ENCODE peak calls at places on chromosome 22, in eight cellular contexts. D is T-cell; Q is NCI-H345; Y is fibroblast of gingiva; L is stimulated activated CD4-positive, alpha-beta T cell treated with anti-CD3 and anti-CD28 coated beads, Interleukin-15, amount 100 ng/mL, for 48 hours; X is AG04449; T is fibroblast of lung; A is substantia nigra. R is an unnamed sample.

GRCh38 chr22:42072606-42073330 is 1.3 kb upstream of the PHETA2 start:
- DNase-seq in A (no peak), T (no peak), D (no peak), Y (no peak), L (no peak), Q (no peak), X (no peak), R (peak)

GRCh38 chr22:36565152-36565507 is 36.2 kb upstream of the EIF3D start:
- DNase-seq in A (no peak), T (no peak), Q (no peak), D (no peak), Y (no peak), X (no peak), L (no peak), R (no peak)

GRCh38 chr22:43541462-43542407 is 129.9 kb downstream of the MPPED1 start:
- DNase-seq in Q (no peak), Y (no peak), T (no peak), D (no peak), X (no peak), L (no peak), A (no peak), R (no peak)

GRCh38 chr22:26744892-26745808 is 87.8 kb downstream of the MIAT start:
- DNase-seq in A (no peak), D (no peak), X (no peak), L (no peak), Y (no peak), Q (no peak), T (no peak), R (no peak)

GRCh38 chr22:37999640-38000272 is 15.4 kb upstream of the SOX10 start:
- DNase-seq in A (no peak), X (no peak), T (peak), Y (peak), L (no peak), Q (peak), D (no peak), R (peak)

GRCh38 chr22:50700387-50701075 is 27.9 kb downstream of the SHANK3 start:
- DNase-seq in A (no peak), D (no peak), Y (no peak), Q (no peak), X (no peak), L (no peak), T (no peak), R (no peak)

GRCh38 chr22:24157783-24158170 is 23.5 kb upstream of the SUSD2 start:
- DNase-seq in A (no peak), D (no peak), Q (no peak), X (no peak), L (no peak), Y (peak), T (no peak), R (peak)

GRCh38 chr22:50286275-50286674 is 16.1 kb upstream of the MAPK11 start:
- DNase-seq in D (no peak), A (no peak), Y (no peak), L (no peak), Q (no peak), X (no peak), T (no peak), R (no peak)

GRCh38 chr22:20434264-20434751 is 3.3 kb downstream of the SCARF2 start:
- DNase-seq in X (no peak), D (no peak), Y (no peak), L (no peak), A (no peak), Q (no peak), T (no peak), R (no peak)

GRCh38 chr22:46126853-46127385 is 23.4 kb upstream of the PPARA start:
- DNase-seq in L (no peak), D (no peak), A (no peak), Q (no peak), X (no peak), Y (no peak), T (no peak), R (no peak)

GRCh38 chr22:34096770-34097169 is 176.5 kb upstream of the LARGE1 start:
- DNase-seq in A (no peak), L (no peak), D (no peak), Y (no peak), T (no peak), X (no peak), Q (no peak), R (no peak)

GRCh38 chr22:39494471-39495120 is 7.5 kb upstream of the MIEF1 start:
- DNase-seq in Y (no peak), T (no peak), D (no peak), A (no peak), X (no peak), Q (no peak), L (no peak), R (peak)

GRCh38 chr22:22103078-22103593 is 120.5 kb upstream of the TOP3B start:
- DNase-seq in A (no peak), T (no peak), Y (no peak), D (no peak), X (no peak), Q (no peak), L (peak), R (no peak)

GRCh38 chr22:23847991-23848864 is 9.4 kb upstream of the DERL3 start:
- DNase-seq in D (no peak), A (no peak), Q (no peak), Y (no peak), X (no peak), L (no peak), T (no peak), R (no peak)

GRCh38 chr22:44369241-44369652 is 56.5 kb upstream of the SHISAL1 start:
- DNase-seq in A (no peak), Q (no peak), L (no peak), Y (no peak), X (no peak), D (no peak), T (no peak), R (no peak)

GRCh38 chr22:38327396-38327795 is 10.2 kb upstream of the CSNK1E start:
- DNase-seq in Q (no peak), X (no peak), Y (no peak), T (no peak), L (no peak), A (no peak), D (no peak), R (no peak)

GRCh38 chr22:49450521-49450920 is 377.2 kb downstream of the BRD1 start:
- DNase-seq in D (no peak), Y (no peak), Q (peak), X (no peak), L (no peak), T (no peak), A (no peak), R (no peak)

GRCh38 chr22:42284643-42285181 is 14.3 kb upstream of the TCF20 start:
- DNase-seq in A (no peak), Y (no peak), D (no peak), T (no peak), L (no peak), Q (no peak), X (no peak), R (no peak)

GRCh38 chr22:49784987-49785614 is 42.6 kb downstream of the BRD1 start:
- DNase-seq in Q (no peak), X (no peak), Y (no peak), A (no peak), D (no peak), T (no peak), L (no peak), R (no peak)

GRCh38 chr22:26835929-26836528 is 178.6 kb downstream of the MIAT start:
- DNase-seq in Y (peak), T (peak), A (no peak), L (peak), Q (peak), D (no peak), X (no peak), R (peak)

GRCh38 chr22:20109411-20110358 is 6.2 kb upstream of the RANBP1 start:
- DNase-seq in A (no peak), X (no peak), D (no peak), Q (no peak), L (no peak), T (no peak), Y (no peak), R (no peak)

GRCh38 chr22:41831383-41831782 is 1.5 kb upstream of the SREBF2 start:
- DNase-seq in T (peak), Y (peak), A (no peak), X (no peak), Q (no peak), D (no peak), L (no peak), R (peak)

GRCh38 chr22:27164781-27165503 is 507.6 kb downstream of the MIAT start:
- DNase-seq in T (no peak), X (no peak), L (no peak), D (no peak), Y (no peak), A (no peak), Q (no peak), R (no peak)

GRCh38 chr22:27445876-27446275 is 355.7 kb downstream of the MN1 start:
- DNase-seq in X (no peak), L (no peak), Q (no peak), T (no peak), A (no peak), Y (no peak), D (no peak), R (no peak)